ENCODE peak calls at places on chromosomes 4 and X, in six cellular contexts. P is GM23248, T is Karpas-422, I is hepatocyte, O is OCI-LY7, S is PC-3. G is an unnamed sample. For H3K9me2, the result is how much of the 10 kb centered on the place peaks cover.

GRCh38 chr4:124931050-124931449 is 218.5 kb upstream of the ANKRD50 start:
- DNase-seq in O (no peak), I (no peak), S (peak), P (no peak), T (no peak), G (no peak)

GRCh38 chrX:75522565-75523411 is at the start of gene ZDHHC15:
- DNase-seq in P (peak), T (no peak), O (no peak), I (peak), S (peak), G (peak)

GRCh38 chr4:155522201-155522600 is 144.4 kb upstream of the GUCY1A1 start:
- DNase-seq in S (no peak), I (no peak), T (no peak), P (no peak), O (no peak), G (no peak)

GRCh38 chrX:2954541-2954940 is 25.4 kb upstream of the ARSD start:
- DNase-seq in T (no peak), O (no peak), I (no peak), P (no peak), S (no peak), G (no peak)

GRCh38 chrX:14406225-14406624 is 123.1 kb upstream of the GLRA2 start:
- DNase-seq in O (no peak), I (no peak), T (no peak), P (no peak), S (no peak), G (no peak)

GRCh38 chrX:9171841-9172240 is 137.9 kb upstream of the FAM9B start:
- DNase-seq in P (peak), I (no peak), T (no peak), O (no peak), S (peak), G (no peak)

GRCh38 chr4:148163011-148163410 is 279.2 kb downstream of the NR3C2 start:
- DNase-seq in O (no peak), I (no peak), P (no peak), T (no peak), S (no peak), G (no peak)

GRCh38 chr4:122765702-122766352 is 33.3 kb downstream of the BBS12 start:
- DNase-seq in P (peak), I (peak), O (no peak), T (no peak), S (peak), G (no peak)

GRCh38 chr4:10093801-10094552 is 22.6 kb downstream of the WDR1 start:
- DNase-seq in P (peak), I (peak), T (no peak), O (no peak), S (no peak), G (no peak)

DNA sequence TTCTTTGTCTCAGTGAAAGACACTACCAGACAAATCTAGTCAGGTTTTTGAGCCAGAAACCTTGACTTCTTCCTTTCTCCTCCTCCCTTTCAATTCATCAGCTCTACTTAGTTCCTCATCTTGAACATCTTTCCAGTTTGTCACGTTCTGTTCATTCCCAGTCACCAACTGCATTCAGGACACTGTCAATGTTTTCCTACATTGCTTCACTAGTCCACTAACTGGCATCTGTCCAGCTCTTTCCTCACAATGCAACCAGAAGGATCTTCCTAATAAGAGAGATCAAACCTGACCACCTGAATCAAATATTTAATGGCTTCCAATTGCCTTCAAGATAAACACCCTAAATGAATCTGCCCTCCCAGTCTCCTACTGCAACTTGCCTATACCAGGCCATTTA is 52.5 kb downstream of the SYNPO2 start:
- DNase-seq in T (no peak), P (peak), O (no peak), I (peak), S (peak), G (no peak)
- H3K9me2 ChIP-seq in T (under half), P (under half), O (under half), I (under half), S (under half), G (under half)

GRCh38 chr4:80074651-80075050 is 1.6 kb upstream of the ANTXR2 start:
- DNase-seq in T (no peak), I (no peak), O (no peak), P (no peak), S (no peak), G (no peak)
- H3K27ac ChIP-seq in T (no peak), I (no peak), O (no peak), P (no peak), S (peak), G (no peak)

GRCh38 chr4:177974461-177974860 is 532.2 kb upstream of the AGA start:
- DNase-seq in S (peak), I (no peak), T (no peak), P (no peak), O (no peak), G (no peak)

DNA sequence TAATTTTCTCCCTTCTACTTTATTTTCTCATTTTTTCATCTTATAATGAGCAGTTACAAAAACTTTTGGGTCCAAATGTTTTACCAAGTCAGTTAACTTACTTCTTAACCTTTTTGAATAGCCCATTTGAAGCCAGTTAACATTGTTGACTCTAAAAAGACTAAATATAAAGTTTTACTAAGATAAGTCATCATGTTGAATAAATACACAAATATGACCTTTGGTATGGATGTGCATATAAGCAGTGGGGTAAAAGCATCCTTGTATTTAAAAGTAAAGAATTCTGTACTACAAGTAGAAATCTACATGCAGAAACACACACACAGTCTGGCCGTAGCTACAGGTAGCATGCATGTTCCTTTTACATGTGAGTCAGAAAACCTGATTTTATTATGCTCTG is 533.1 kb upstream of the AGA start:
- DNase-seq in O (no peak), I (no peak), S (no peak), T (no peak), P (no peak), G (no peak)
- H2AFZ ChIP-seq in O (no peak), I (no peak), S (no peak), T (no peak), P (no peak), G (no peak)

GRCh38 chr4:15657366-15657765 is 2.2 kb upstream of the FBXL5 start:
- DNase-seq in P (peak), O (no peak), S (no peak), I (no peak), T (no peak), G (no peak)
- H3K9me2 ChIP-seq in P (under half), O (under half), S (under half), I (under half), T (under half), G (under half)

G was measured in GM23338.